ENCODE peak calls at places on chromosomes 13 and 19, in eight cellular contexts. J is AG04450; T is ACHN; C is left ventricle myocardium superior; K is stimulated activated CD8-positive, alpha-beta memory T cell treated with anti-CD3 and anti-CD28 coated beads, Interleukin-4, amount 100 ng/mL, for 48 hours; A is astrocyte of the cerebellum; R is AG09309; E is sigmoid colon. X is an unnamed sample.

GRCh38 chr19:35318679-35319448 is 10.1 kb upstream of the CD22 start:
- DNase-seq in J (no peak), T (no peak), C (peak), K (peak), A (no peak), R (peak), E (peak), X (peak)

GRCh38 chr19:55212447-55212846 is 3.1 kb upstream of the PTPRH start:
- DNase-seq in J (no peak), T (peak), C (no peak), K (peak), A (no peak), R (no peak), E (no peak), X (no peak)

GRCh38 chr19:16449330-16449961 is 22.3 kb downstream of the EPS15L1 start:
- DNase-seq in J (no peak), T (no peak), C (no peak), K (no peak), A (no peak), R (no peak), E (no peak), X (no peak)

GRCh38 chr19:4367336-4367723 is 24.0 kb downstream of the MPND start:
- DNase-seq in J (no peak), T (no peak), C (no peak), K (no peak), A (no peak), R (no peak), E (no peak), X (no peak)

GRCh38 chr13:81686877-81687276 is 1346.0 kb upstream of the SPRY2 start:
- DNase-seq in J (no peak), T (no peak), C (no peak), K (no peak), A (peak), R (no peak), E (no peak), X (no peak)

GRCh38 chr19:40279761-40280607 is 5.2 kb downstream of the AKT2 start:
- DNase-seq in J (no peak), T (no peak), C (no peak), K (no peak), A (no peak), R (no peak), E (no peak), X (no peak)

GRCh38 chr13:33119886-33120543 is 103.8 kb downstream of the KL start:
- DNase-seq in J (no peak), T (no peak), C (no peak), K (no peak), A (peak), R (no peak), E (no peak), X (peak)

GRCh38 chr19:34387446-34387810 is 16.8 kb upstream of the PDCD2L start:
- DNase-seq in J (no peak), T (no peak), C (no peak), K (no peak), A (no peak), R (no peak), E (no peak), X (no peak)

GRCh38 chr13:31020996-31021395 is 88.5 kb downstream of the TEX26 start:
- DNase-seq in J (no peak), T (no peak), C (no peak), K (no peak), A (no peak), R (no peak), E (no peak), X (no peak)

GRCh38 chr19:6062274-6062673 is 48.0 kb downstream of the RFX2 start:
- DNase-seq in J (no peak), T (no peak), C (no peak), K (peak), A (no peak), R (no peak), E (no peak), X (no peak)

GRCh38 chr13:114099918-114100445 is 32.4 kb downstream of the RASA3 start:
- DNase-seq in J (no peak), T (no peak), C (peak), K (no peak), A (no peak), R (no peak), E (peak), X (no peak)

GRCh38 chr13:60612593-60612992 is 215.6 kb downstream of the TDRD3 start:
- DNase-seq in J (no peak), T (no peak), C (no peak), K (no peak), A (no peak), R (no peak), E (no peak), X (no peak)

GRCh38 chr19:15249912-15250634 is 17.8 kb upstream of the EPHX3 start:
- DNase-seq in J (peak), T (no peak), C (peak), K (no peak), A (peak), R (peak), E (peak), X (peak)

GRCh38 chr19:56066152-56067023 is 54.7 kb downstream of the ZNF787 start:
- DNase-seq in J (peak), T (peak), C (peak), K (peak), A (peak), R (no peak), E (peak), X (peak)

GRCh38 chr19:6273701-6274601 is 5.8 kb downstream of the MLLT1 start:
- DNase-seq in J (no peak), T (no peak), C (peak), K (no peak), A (peak), R (peak), E (peak), X (peak)

GRCh38 chr19:40630571-40631160 is 29.5 kb downstream of the LTBP4 start:
- DNase-seq in J (no peak), T (no peak), C (no peak), K (no peak), A (no peak), R (no peak), E (no peak), X (no peak)

GRCh38 chr13:46666727-46667456 is 113.9 kb downstream of the LRCH1 start:
- DNase-seq in J (no peak), T (peak), C (peak), K (no peak), A (no peak), R (no peak), E (no peak), X (no peak)

GRCh38 chr19:3003046-3003445 is 25.7 kb downstream of the TLE6 start:
- DNase-seq in J (no peak), T (no peak), C (no peak), K (no peak), A (no peak), R (no peak), E (no peak), X (no peak)